ENCODE peak calls at places on chromosomes 2 and 18, in ten cellular contexts. Q, G, V, P, B, O, C, A, J and D are unnamed samples.

GRCh38 chr18:57929922-57930321 is 114.1 kb upstream of the NEDD4L start:
- DNase-seq in C (no peak), J (no peak), Q (no peak), O (no peak), P (no peak), V (no peak), A (no peak), G (no peak), B (no peak), D (no peak)

GRCh38 chr2:178927173-178927572 is 120.0 kb upstream of the TTN start:
- DNase-seq in O (no peak), P (no peak), A (no peak), G (no peak), Q (no peak), C (no peak), V (no peak), B (no peak), J (no peak), D (no peak)

GRCh38 chr2:9097871-9098270 is 94.4 kb upstream of the MBOAT2 start:
- DNase-seq in B (no peak), C (no peak), A (no peak), V (no peak), P (no peak), Q (no peak), O (no peak), G (no peak), J (no peak), D (no peak)

GRCh38 chr2:46164581-46165301 is 132.5 kb upstream of the EPAS1 start:
- DNase-seq in G (peak), B (peak), O (no peak), Q (no peak), A (peak), P (no peak), V (peak), J (peak), C (no peak), D (peak)

GRCh38 chr2:216242365-216242764 is 129.9 kb downstream of the MARCHF4 start:
- DNase-seq in Q (no peak), O (peak), C (no peak), V (no peak), J (no peak), P (no peak), A (no peak), G (peak), B (no peak), D (no peak)

GRCh38 chr2:136116111-136116812 is 1.7 kb downstream of the CXCR4 start:
- DNase-seq in G (peak), C (peak), O (peak), B (no peak), P (no peak), Q (peak), A (no peak), V (no peak), J (no peak), D (peak)

GRCh38 chr2:179613701-179614100 is 247.7 kb downstream of the ZNF385B start:
- DNase-seq in A (peak), G (peak), V (no peak), J (peak), P (no peak), O (no peak), B (no peak), Q (no peak), C (no peak), D (no peak)

GRCh38 chr2:216188268-216188850 is 79.2 kb downstream of the XRCC5 start:
- DNase-seq in B (no peak), G (no peak), C (no peak), Q (no peak), V (no peak), O (no peak), A (no peak), J (no peak), P (no peak), D (no peak)

GRCh38 chr2:227503433-227504406 is 31.8 kb downstream of the AGFG1 start:
- DNase-seq in P (no peak), V (peak), G (peak), A (peak), O (no peak), B (peak), Q (no peak), C (no peak), J (peak), D (no peak)

DNA sequence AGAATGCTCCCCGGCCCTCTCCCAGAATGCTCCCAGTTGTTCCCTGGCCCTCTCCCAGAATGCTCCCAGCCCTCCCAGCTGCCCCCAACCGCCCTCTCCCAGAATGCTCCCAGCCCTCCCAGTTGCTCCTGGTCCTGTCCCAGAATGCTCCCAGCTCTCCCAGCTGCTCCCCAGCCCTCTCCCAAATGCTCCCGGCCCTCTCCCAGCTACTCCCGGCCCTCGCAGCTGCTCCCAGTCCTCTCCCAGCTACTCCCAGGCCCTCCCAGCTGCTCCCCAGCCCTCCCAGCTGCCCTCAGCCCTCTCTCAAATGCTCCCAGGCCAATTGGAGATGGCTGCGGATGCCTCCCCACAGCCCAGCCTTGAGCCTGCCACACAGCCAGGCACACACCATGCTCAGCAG is 31.1 kb downstream of the BIN1 start:
- DNase-seq in J (no peak), O (no peak), C (no peak), V (no peak), Q (no peak), G (no peak), B (no peak), P (no peak), A (no peak), D (no peak)
- H3K27ac ChIP-seq in J (no peak), O (no peak), C (no peak), V (no peak), Q (peak), G (no peak), B (peak), P (peak), A (no peak), D (no peak)

GRCh38 chr2:20195431-20195830 is 29.5 kb downstream of the SDC1 start:
- DNase-seq in A (no peak), V (no peak), G (no peak), P (no peak), O (no peak), J (no peak), C (no peak), B (no peak), Q (no peak), D (no peak)

GRCh38 chr2:20196881-20197204 is 28.1 kb downstream of the SDC1 start:
- DNase-seq in O (no peak), P (no peak), G (no peak), B (no peak), C (no peak), Q (no peak), J (no peak), V (no peak), A (no peak), D (no peak)

GRCh38 chr2:20194097-20194989 is 30.6 kb downstream of the SDC1 start:
- DNase-seq in G (no peak), P (no peak), V (no peak), Q (no peak), O (no peak), A (no peak), B (no peak), C (no peak), J (no peak), D (no peak)

GRCh38 chr2:20198001-20198400 is 26.9 kb downstream of the SDC1 start:
- DNase-seq in G (no peak), O (no peak), Q (no peak), C (no peak), A (no peak), J (no peak), V (no peak), B (no peak), P (no peak), D (no peak)

DNA sequence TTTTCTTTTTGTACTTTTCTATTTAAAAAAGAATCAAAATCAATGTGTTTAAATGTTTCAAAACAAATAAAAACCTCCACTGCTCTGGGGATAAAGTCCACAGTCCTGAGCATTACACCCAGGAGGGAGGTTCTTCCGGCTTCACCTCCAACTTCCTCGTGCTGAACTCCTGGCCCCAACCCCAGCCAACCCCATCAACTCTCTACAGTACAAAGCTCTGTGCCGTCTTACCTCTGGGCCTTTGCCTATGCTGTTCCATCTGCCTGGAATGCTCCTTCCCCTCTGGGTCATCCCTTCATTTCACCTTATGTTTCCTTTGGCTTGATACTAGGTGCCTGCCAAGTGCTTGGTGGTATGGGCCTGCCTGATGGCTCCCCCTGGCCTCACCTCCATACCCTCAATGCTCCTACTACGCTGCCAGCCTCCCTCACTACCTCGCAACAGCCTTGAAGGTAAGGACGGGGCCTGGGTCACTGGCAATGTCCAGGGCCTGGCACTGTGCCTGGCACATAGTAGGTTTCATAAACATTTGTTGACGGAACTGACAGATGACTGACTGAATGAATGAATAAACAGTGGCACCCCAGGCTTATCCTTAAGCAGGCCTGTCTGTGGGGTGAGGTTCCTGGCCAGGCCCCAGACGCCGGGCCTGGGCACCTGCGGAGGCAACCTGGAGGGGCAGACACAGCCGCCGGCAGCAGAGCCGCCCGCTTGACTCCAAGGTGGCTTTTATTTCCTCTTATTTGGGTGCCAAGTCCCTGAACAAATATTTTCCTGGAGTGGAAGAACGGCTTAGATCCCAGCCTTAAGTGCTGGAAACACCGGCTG is 28.7 kb downstream of the SDC1 start:
- DNase-seq in Q (no peak), A (no peak), G (no peak), B (no peak), C (no peak), J (no peak), O (no peak), V (no peak), P (peak), D (no peak)
- H3K27ac ChIP-seq in Q (no peak), A (no peak), G (peak), B (no peak), C (no peak), J (no peak), O (no peak), V (peak), P (peak), D (peak)

GRCh38 chr2:15388406-15389325 is 172.5 kb downstream of the NBAS start:
- DNase-seq in P (no peak), A (no peak), C (no peak), Q (no peak), G (no peak), O (no peak), J (peak), B (no peak), V (no peak), D (no peak)

GRCh38 chr2:15389326-15389700 is 171.8 kb downstream of the NBAS start:
- DNase-seq in P (no peak), G (no peak), V (no peak), C (no peak), A (no peak), B (no peak), O (no peak), J (no peak), Q (no peak), D (no peak)

DNA sequence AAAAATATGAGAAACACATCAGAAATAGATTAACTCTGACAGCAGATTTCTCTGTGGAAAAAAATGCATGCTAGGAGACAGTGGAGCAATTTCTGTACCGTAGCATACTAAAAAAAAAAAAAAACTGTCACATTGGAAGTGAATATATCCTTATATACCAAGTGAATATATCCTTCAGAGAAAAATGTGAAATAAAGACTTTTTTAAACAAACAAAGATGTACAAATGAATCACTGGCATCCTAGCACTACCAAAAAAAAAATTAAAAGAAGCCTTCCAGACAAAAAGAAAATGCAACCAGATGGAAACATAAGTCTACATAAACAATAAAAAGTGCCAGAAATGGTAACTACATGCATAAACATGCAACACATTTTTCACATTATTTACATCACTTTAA is 169.4 kb downstream of the NBAS start:
- DNase-seq in P (no peak), O (no peak), J (no peak), G (no peak), Q (no peak), V (no peak), A (no peak), B (no peak), C (no peak), D (no peak)
- H3K27ac ChIP-seq in P (no peak), O (no peak), J (no peak), G (no peak), Q (no peak), V (no peak), A (no peak), B (no peak), C (no peak), D (no peak)

GRCh38 chr18:50724631-50725235 is 95.1 kb downstream of the MRO start:
- DNase-seq in Q (no peak), A (no peak), P (no peak), J (no peak), O (no peak), C (no peak), B (no peak), V (no peak), G (peak), D (no peak)

GRCh38 chr18:50729326-50729725 is 90.5 kb downstream of the MRO start:
- DNase-seq in P (no peak), O (no peak), C (no peak), V (no peak), B (no peak), Q (no peak), A (no peak), J (no peak), G (no peak), D (no peak)

GRCh38 chr18:50726960-50727589 is 92.7 kb downstream of the MRO start:
- DNase-seq in G (no peak), B (no peak), V (no peak), J (no peak), P (no peak), C (no peak), Q (no peak), A (no peak), O (no peak), D (no peak)

GRCh38 chr18:50729986-50730385 is 89.8 kb downstream of the MRO start:
- DNase-seq in C (no peak), B (no peak), V (no peak), J (no peak), Q (no peak), P (no peak), A (no peak), O (no peak), G (no peak), D (no peak)

DNA sequence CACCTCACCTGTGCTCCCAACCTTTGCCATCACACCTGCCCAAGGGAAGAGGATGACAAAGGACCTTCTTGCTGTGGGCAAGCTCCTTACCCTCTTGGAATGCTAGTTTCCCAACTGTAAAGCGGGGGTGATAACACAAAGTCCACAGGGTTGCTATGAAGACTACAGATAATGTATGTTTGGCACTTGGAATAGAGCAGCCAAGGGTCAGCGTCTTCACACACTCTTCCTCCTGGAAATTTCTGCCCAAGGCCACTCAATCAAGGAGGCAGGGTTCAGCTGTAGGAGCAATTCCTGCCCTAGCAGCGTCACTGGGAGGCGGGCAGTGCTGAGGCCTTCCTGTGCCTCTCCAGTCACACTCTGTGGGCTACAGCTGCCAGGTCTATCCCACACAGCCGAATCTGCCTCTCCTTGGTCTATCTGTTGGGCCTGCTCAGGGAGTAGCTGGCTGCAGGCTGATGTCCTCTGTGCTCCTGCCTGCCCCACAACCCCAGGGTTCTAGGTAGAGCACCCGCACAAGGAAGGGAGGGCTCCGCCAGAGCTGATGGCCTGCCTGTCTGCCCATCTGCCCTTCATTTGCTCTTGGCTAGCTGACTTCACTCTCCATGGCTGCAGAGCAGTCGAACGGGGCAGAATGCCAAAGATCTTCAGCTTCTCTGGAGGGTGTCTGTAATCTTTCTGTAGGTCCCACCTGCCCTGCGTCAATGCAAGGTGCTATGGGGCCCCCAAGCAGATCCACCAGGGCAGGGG is 91.9 kb downstream of the MRO start:
- DNase-seq in V (no peak), A (no peak), J (no peak), O (no peak), G (no peak), P (no peak), Q (no peak), B (no peak), C (no peak), D (no peak)
- H3K27ac ChIP-seq in V (no peak), A (no peak), J (no peak), O (no peak), G (peak), P (no peak), Q (no peak), B (no peak), C (peak), D (no peak)